ENCODE peak calls at places on chromosomes 6 and 20, in seven cellular contexts. W is AG04450; C is psoas muscle; U is CD8-positive, alpha-beta T cell; A is PC-3; D is CD4-positive, alpha-beta memory T cell; L is stomach. N is an unnamed sample.
A peak's percentile ranks its signal among the peaks of the same experiment; 100 is the strongest.

GRCh38 chr20:3890410-3890751 is 1.2 kb downstream of the PANK2 start:
- DNase-seq in D (no peak), L (no peak), C (no peak), W (no peak), A (peak; percentile 51), U (no peak), N (no peak)

GRCh38 chr6:10425973-10426780 is 11.3 kb upstream of the TFAP2A start:
- DNase-seq in W (no peak), A (no peak), C (peak; percentile 35), U (no peak), D (no peak), L (peak; percentile 55), N (no peak)

GRCh38 chr20:37542281-37542680 is 14.6 kb upstream of the BLCAP start:
- DNase-seq in D (no peak), U (no peak), A (peak; percentile 99), L (no peak), C (no peak), W (no peak), N (no peak)

GRCh38 chr6:100138346-100139022 is 144.5 kb upstream of the MCHR2 start:
- DNase-seq in U (no peak), A (no peak), C (no peak), W (no peak), L (no peak), D (no peak), N (no peak)

GRCh38 chr6:43428874-43429273 is 1.5 kb downstream of the ABCC10 start:
- DNase-seq in L (no peak), D (no peak), A (no peak), W (no peak), C (no peak), U (no peak), N (no peak)

GRCh38 chr6:119533603-119534279 is 184.2 kb upstream of the MAN1A1 start:
- DNase-seq in D (no peak), U (no peak), C (no peak), L (no peak), A (peak; percentile 77), W (peak; percentile 18), N (no peak)

GRCh38 chr20:44583179-44583578 is 800 bp downstream of the PKIG start:
- DNase-seq in D (no peak), A (no peak), L (no peak), W (no peak), C (no peak), U (no peak), N (no peak)

GRCh38 chr20:64188682-64189529 is 24.7 kb downstream of the MYT1 start:
- DNase-seq in D (no peak), C (no peak), L (no peak), U (no peak), A (peak; percentile 31), W (no peak), N (no peak)

GRCh38 chr20:23244916-23245552 is 105.6 kb upstream of the NXT1 start:
- DNase-seq in L (no peak), A (no peak), C (no peak), D (no peak), W (no peak), U (no peak), N (no peak)

GRCh38 chr6:33904050-33904827 is 100.4 kb upstream of the MLN start:
- DNase-seq in C (no peak), L (no peak), W (no peak), D (peak; percentile 76), U (peak; percentile 78), A (no peak), N (no peak)

GRCh38 chr6:119162134-119162761 is 83.8 kb upstream of the FAM184A start:
- DNase-seq in W (no peak), C (no peak), A (no peak), D (no peak), L (no peak), U (no peak), N (no peak)

GRCh38 chr6:159772196-159772595 is 10.4 kb downstream of the ACAT2 start:
- DNase-seq in W (no peak), A (no peak), L (no peak), U (no peak), D (no peak), C (no peak), N (no peak)

GRCh38 chr6:106510090-106510970 is 119.0 kb downstream of the RTN4IP1 start:
- DNase-seq in W (no peak), L (peak; percentile 76), C (peak; percentile 29), U (peak; percentile 73), D (peak; percentile 65), A (peak; percentile 85), N (no peak)

GRCh38 chr20:38221041-38221589 is 39.4 kb downstream of the KIAA1755 start:
- DNase-seq in U (peak; percentile 70), C (peak; percentile 69), A (peak; percentile 92), L (peak; percentile 71), W (no peak), D (peak; percentile 54), N (no peak)

GRCh38 chr20:57073402-57073801 is 193.0 kb downstream of the BMP7 start:
- DNase-seq in W (no peak), D (no peak), A (no peak), L (no peak), C (no peak), U (no peak), N (no peak)

GRCh38 chr6:166173292-166173951 is 5.8 kb upstream of the TBXT start:
- DNase-seq in A (no peak), U (no peak), W (no peak), L (peak; percentile 40), C (no peak), D (no peak), N (peak; percentile 32)

GRCh38 chr6:40328376-40328987 is 258.7 kb downstream of the LRFN2 start:
- DNase-seq in U (peak; percentile 39), L (peak; percentile 78), C (no peak), A (peak; percentile 55), W (no peak), D (peak; percentile 39), N (no peak)

GRCh38 chr6:139230421-139230840 is 61.4 kb downstream of the TXLNB start:
- DNase-seq in W (no peak), C (no peak), L (no peak), U (no peak), A (peak; percentile 42), D (peak; percentile 17), N (no peak)

GRCh38 chr20:3296256-3297095 is 57.5 kb upstream of the SLC4A11 start:
- DNase-seq in C (no peak), W (no peak), U (no peak), D (no peak), A (no peak), L (no peak), N (no peak)

GRCh38 chr20:48205281-48205782 is 420.1 kb upstream of the SULF2 start:
- DNase-seq in A (no peak), U (no peak), C (no peak), W (no peak), D (no peak), L (no peak), N (no peak)

GRCh38 chr20:36391456-36391855 is 85.3 kb downstream of the DLGAP4 start:
- DNase-seq in W (no peak), L (no peak), U (no peak), D (no peak), A (peak; percentile 16), C (no peak), N (no peak)

GRCh38 chr6:73943401-73943800 is 247.4 kb downstream of the CD109 start:
- DNase-seq in C (no peak), U (no peak), W (no peak), A (no peak), D (no peak), L (no peak), N (no peak)

GRCh38 chr6:100376103-100376502 is 88.6 kb downstream of the SIM1 start:
- DNase-seq in C (no peak), A (no peak), W (no peak), L (no peak), D (no peak), U (no peak), N (no peak)

GRCh38 chr6:12301009-12301408 is 10.8 kb downstream of the EDN1 start:
- DNase-seq in C (no peak), L (no peak), W (no peak), D (no peak), U (no peak), A (no peak), N (no peak)

GRCh38 chr6:19587238-19587942 is 249.8 kb upstream of the ID4 start:
- DNase-seq in C (no peak), D (no peak), W (no peak), U (no peak), A (no peak), L (no peak), N (no peak)

GRCh38 chr6:114096553-114097172 is 125.7 kb upstream of the HDAC2 start:
- DNase-seq in U (peak; percentile 6), D (peak; percentile 13), L (no peak), C (no peak), W (no peak), A (peak; percentile 52), N (peak; percentile 22)

GRCh38 chr6:106325336-106326178 is at the start of gene ATG5:
- DNase-seq in C (peak; percentile 100), U (peak; percentile 100), W (peak; percentile 98), D (peak; percentile 99), L (peak; percentile 100), A (peak; percentile 96), N (peak; percentile 75)

GRCh38 chr6:82022614-82023102 is 224.9 kb downstream of the IBTK start:
- DNase-seq in A (peak; percentile 85), U (no peak), C (no peak), L (no peak), W (peak; percentile 27), D (no peak), N (no peak)
- H3K27ac ChIP-seq in A (peak overlapping the region; percentile 63), U (no peak overlapping the region), C (no peak overlapping the region), L (no peak overlapping the region), W (no peak overlapping the region), D (no peak overlapping the region), N (no peak overlapping the region)

GRCh38 chr6:142934599-142934998 is 10.4 kb downstream of the HIVEP2 start:
- DNase-seq in U (no peak), W (no peak), D (no peak), L (no peak), A (no peak), C (no peak), N (no peak)
- H3K4me3 ChIP-seq in U (no peak overlapping the region), W (no peak overlapping the region), D (no peak overlapping the region), L (no peak overlapping the region), A (no peak overlapping the region), C (no peak overlapping the region), N (no peak overlapping the region)

GRCh38 chr20:10590950-10591349 is 82.8 kb downstream of the JAG1 start:
- DNase-seq in D (no peak), C (no peak), A (peak; percentile 75), W (no peak), U (no peak), L (no peak), N (no peak)
- H3K27ac ChIP-seq in D (no peak overlapping the region), C (peak overlapping the region; percentile 4), A (peak overlapping the region; percentile 95), W (no peak overlapping the region), U (no peak overlapping the region), L (peak overlapping the region; percentile 31), N (no peak overlapping the region)

DNA sequence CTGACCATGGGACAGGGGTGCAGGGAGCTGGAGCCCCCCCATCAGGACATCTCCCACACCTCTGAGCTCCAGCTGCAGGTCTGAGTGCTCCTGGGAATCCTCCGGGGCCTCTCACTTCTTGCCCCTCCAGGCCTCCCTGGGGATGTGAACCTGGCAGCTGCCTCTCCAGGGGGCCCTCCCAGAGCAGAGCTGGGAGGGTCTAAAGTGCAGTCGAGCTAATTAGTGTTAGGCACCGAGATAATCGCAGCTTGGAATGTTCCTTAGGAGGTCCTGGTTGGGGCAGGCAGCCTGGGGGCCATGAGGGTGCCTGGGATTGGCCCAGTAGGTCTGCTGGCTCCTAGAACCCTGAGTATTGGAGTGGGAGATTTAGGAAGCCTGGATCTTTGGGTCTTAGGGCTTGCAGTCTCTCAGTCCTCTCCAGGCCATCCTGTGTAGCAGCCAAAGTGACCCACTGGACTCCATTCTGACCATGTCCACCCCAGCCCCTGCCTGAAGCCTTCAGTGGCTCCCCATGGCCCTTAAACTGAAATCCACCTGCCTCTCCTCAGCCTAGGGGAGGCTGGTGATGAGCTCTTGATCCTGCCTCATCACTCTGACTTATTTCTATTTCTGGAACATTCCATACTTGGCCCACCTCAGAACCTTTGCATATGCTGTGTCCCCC is 26.0 kb downstream of the CEBPB start:
- DNase-seq in L (no peak), U (no peak), D (no peak), W (no peak), A (no peak), C (no peak), N (no peak)
- H3K4me3 ChIP-seq in L (no peak overlapping the region), U (no peak overlapping the region), D (no peak overlapping the region), W (no peak overlapping the region), A (no peak overlapping the region), C (no peak overlapping the region), N (no peak overlapping the region)

N was measured in SK-N-MC.